ENCODE peak calls at places on chromosome 11, in seven cellular contexts. M, T, R, C, U, I and B are unnamed samples.

GRCh38 chr11:104771782-104772181 is 126.5 kb downstream of the CASP12 start:
- DNase-seq in I (no peak), M (no peak), R (no peak), U (no peak), C (no peak), T (peak; percentile 51), B (no peak)

GRCh38 chr11:106398396-106399074 is 321.1 kb downstream of the AASDHPPT start:
- DNase-seq in I (no peak), C (no peak), U (no peak), R (peak; percentile 30), T (no peak), M (no peak), B (no peak)

GRCh38 chr11:36233226-36233625 is 56.0 kb downstream of the COMMD9 start:
- DNase-seq in T (no peak), I (no peak), R (no peak), C (no peak), M (no peak), U (no peak), B (no peak)

GRCh38 chr11:28384418-28384817 is 276.2 kb downstream of the METTL15 start:
- DNase-seq in U (no peak), M (no peak), R (peak; percentile 5), I (no peak), T (peak; percentile 91), C (peak; percentile 97), B (no peak)

GRCh38 chr11:69018924-69019323 is 5.9 kb upstream of the MRGPRF start:
- DNase-seq in R (no peak), C (peak; percentile 75), M (no peak), I (no peak), T (no peak), U (no peak), B (no peak)

GRCh38 chr11:70783356-70783755 is 385.0 kb downstream of the CTTN start:
- DNase-seq in T (no peak), C (no peak), U (no peak), R (no peak), M (no peak), I (no peak), B (no peak)

GRCh38 chr11:65432133-65432650 is 9.6 kb downstream of the NEAT1 start:
- DNase-seq in T (no peak), M (no peak), C (no peak), I (no peak), R (no peak), U (no peak), B (no peak)

GRCh38 chr11:44083906-44084305 is 11.6 kb upstream of the EXT2 start:
- DNase-seq in T (no peak), C (no peak), R (no peak), I (no peak), U (no peak), M (no peak), B (no peak)

GRCh38 chr11:133946541-133947297 is 10.0 kb downstream of the IGSF9B start:
- DNase-seq in C (no peak), T (no peak), R (no peak), U (no peak), M (peak; percentile 43), I (no peak), B (no peak)

GRCh38 chr11:95577716-95578460 is 211.7 kb downstream of the FAM76B start:
- DNase-seq in C (no peak), U (no peak), T (peak; percentile 89), R (no peak), M (no peak), I (no peak), B (no peak)

GRCh38 chr11:93221539-93221938 is 23.7 kb upstream of the SLC36A4 start:
- DNase-seq in T (no peak), R (no peak), C (no peak), I (no peak), M (no peak), U (no peak), B (no peak)

GRCh38 chr11:35112056-35112845 is 26.7 kb upstream of the CD44 start:
- DNase-seq in M (no peak), T (no peak), I (no peak), C (no peak), R (no peak), U (no peak), B (no peak)

DNA sequence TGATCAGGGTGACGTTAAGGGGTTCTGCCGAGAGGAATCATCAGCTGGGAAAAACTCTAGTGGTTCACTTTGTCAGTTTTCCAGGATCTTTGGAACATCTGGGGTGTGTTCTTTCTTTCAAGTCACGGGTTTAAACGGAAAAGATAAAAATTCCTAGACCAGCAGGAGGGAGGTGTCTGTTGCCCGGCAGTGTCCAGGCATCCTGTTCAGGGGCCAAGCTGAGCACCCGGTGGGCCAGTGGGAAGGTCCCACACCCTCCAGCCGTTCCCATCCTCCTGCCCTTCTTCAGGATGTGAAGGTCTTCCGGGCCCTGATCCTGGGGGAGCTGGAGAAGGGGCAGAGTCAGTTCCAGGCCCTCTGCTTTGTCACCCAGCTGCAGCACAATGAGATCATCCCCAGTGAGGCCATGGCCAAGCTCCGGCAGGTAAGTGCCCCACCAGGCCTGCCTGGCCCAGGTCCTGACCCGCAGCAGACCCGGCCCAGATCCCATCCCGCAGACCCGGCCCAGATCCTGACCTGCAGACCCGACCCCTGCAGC is 14.5 kb upstream of the POU2F3 start:
- DNase-seq in C (no peak), T (no peak), I (no peak), M (no peak), U (no peak), R (no peak), B (no peak)
- TF ChIP-seq CTCF in C (no peak), T (no peak), I (no peak), M (no peak), U (no peak), R (no peak), B (no peak)

GRCh38 chr11:1052133-1053011 is 15.9 kb upstream of the MUC6 start:
- DNase-seq in C (no peak), T (no peak), U (peak; percentile 31), M (no peak), R (no peak), I (no peak), B (no peak)

GRCh38 chr11:1049911-1050580 is 13.5 kb upstream of the MUC6 start:
- DNase-seq in U (peak; percentile 52), I (no peak), C (no peak), R (no peak), M (no peak), T (no peak), B (no peak)

GRCh38 chr11:1050581-1051355 is 14.2 kb upstream of the MUC6 start:
- DNase-seq in R (peak; percentile 79), T (peak; percentile 80), I (peak; percentile 87), C (no peak), U (peak; percentile 80), M (peak; percentile 69), B (peak; percentile 63)

GRCh38 chr11:1053121-1053901 is 16.8 kb upstream of the MUC6 start:
- DNase-seq in C (no peak), M (peak; percentile 44), I (no peak), R (no peak), U (peak; percentile 48), T (no peak), B (no peak)

DNA sequence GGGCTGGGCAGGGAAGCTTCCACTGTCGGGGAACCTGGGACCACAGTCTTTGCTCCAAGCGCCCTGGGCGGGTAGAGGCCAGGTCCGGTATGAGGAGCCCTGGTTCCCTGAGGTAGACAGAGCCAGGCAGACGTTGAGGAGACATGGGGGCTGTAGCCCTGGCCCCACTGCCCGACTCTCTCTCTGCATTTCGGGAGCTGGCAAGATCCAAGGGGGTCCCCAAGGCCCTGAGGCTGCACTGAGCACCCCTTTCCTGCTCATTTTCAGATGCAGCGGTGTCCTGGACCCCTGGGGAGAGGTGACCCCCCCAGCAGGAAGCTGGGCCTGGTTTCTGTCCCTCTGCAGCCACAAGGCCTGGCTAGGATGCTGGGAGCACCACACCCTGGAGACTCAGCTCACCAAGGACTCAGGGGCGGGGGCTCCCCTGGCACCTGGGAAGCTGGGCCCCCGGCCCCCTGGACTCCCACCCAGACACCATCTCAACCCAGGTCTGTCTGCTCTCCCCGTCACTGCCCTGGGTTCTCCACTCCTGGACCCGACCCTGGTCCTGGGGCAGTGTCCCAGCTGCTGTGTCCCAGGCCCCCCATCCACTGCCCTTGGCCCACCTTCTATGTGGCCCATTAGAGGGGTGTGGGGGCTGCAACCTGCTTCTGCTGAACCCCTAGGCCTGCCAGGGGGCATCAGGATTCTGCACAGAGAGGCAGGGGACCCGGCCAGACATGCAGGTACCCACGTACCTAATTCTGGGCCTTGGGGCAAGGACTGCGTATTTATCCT is 15.0 kb upstream of the MUC6 start:
- DNase-seq in C (no peak), T (no peak), M (no peak), I (no peak), R (no peak), U (peak; percentile 46), B (no peak)
- TF ChIP-seq CTCF in C (no peak), T (no peak), M (no peak), I (no peak), R (no peak), U (no peak), B (no peak)

GRCh38 chr11:3194016-3194816 is 24.4 kb downstream of the MRGPRG start:
- DNase-seq in U (peak; percentile 46), R (no peak), M (no peak), C (no peak), I (peak; percentile 16), T (no peak), B (no peak)

GRCh38 chr11:3197044-3197715 is 21.4 kb downstream of the MRGPRG start:
- DNase-seq in T (no peak), U (peak; percentile 36), M (no peak), I (peak; percentile 17), R (no peak), C (no peak), B (no peak)

GRCh38 chr11:3196161-3197043 is 22.2 kb downstream of the MRGPRG start:
- DNase-seq in U (peak; percentile 52), R (no peak), M (no peak), C (no peak), I (peak; percentile 20), T (no peak), B (no peak)

GRCh38 chr11:3193373-3194015 is 25.1 kb downstream of the MRGPRG start:
- DNase-seq in M (no peak), R (no peak), C (no peak), I (peak; percentile 22), T (no peak), U (peak; percentile 45), B (no peak)

DNA sequence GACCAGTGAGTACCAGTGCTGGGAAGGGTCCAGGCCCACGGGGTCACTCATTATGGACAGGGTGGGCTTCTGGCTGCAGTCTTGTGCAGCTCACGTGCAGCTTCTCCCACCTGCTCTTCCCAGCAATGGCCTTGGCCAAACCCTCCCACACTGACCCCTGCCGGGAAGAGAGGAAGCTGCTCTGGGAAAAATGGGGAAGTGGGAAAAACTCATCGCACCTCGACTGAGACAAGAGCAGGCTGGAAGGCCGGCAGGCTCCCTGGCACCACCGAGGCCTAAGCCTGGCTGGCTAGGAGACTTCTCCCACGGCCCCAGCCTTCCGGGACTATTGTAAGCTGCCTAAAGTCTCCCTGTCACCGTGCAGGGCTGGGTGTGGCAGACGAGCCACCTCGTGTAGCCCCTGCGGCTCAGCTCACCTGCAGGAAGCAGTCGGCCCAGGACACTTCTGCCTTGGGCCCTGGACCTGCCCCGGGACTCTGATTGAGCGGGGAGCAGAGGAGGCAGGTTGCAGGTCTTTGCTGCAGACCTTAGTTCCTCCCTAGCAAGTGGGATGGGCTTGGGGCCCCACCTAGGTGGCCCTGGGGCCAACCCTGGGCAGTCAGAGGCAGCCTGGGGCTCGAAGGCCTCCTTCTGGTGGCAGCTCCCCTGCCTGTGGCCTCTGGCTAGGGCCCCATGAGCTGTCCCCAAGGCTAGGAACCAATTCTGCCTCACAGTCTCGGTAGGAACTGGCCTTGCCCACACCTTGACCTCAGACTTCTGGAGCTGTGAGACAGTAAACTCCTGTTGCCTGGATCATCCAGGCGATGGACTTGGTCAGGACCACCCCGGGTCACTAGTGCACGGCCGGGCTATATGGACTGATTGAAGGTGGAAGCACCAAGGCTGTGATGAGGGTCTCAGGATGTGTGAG is 23.1 kb downstream of the MRGPRG start:
- DNase-seq in C (no peak), R (no peak), T (no peak), U (peak; percentile 43), I (no peak), M (peak; percentile 20), B (no peak)
- TF ChIP-seq CTCF in C (peak; percentile 72), R (no peak), T (peak; percentile 31), U (peak; percentile 28), I (peak; percentile 14), M (peak; percentile 43), B (no peak)

GRCh38 chr11:111512296-111513239 is at the start of gene BTG4:
- DNase-seq in I (no peak), U (no peak), R (peak; percentile 31), T (no peak), C (no peak), M (peak; percentile 67), B (no peak)
- TF ChIP-seq CTCF in I (no peak), U (no peak), R (peak; percentile 27), T (no peak), C (no peak), M (peak; percentile 29), B (no peak)